ENCODE peak calls at places on chromosome 16, in seven cellular contexts. P, X, G, H, Q, T and N are unnamed samples.

GRCh38 chr16:68257906-68258800 is 6.2 kb upstream of the SLC7A6 start:
- DNase-seq in G (no peak), X (no peak), P (no peak), T (no peak), H (no peak), Q (no peak), N (no peak)

GRCh38 chr16:85621698-85622433 is 8.7 kb downstream of the GSE1 start:
- DNase-seq in X (no peak), Q (no peak), G (no peak), T (no peak), H (no peak), P (no peak), N (no peak)

GRCh38 chr16:88312732-88313131 is 70.0 kb upstream of the ZNF469 start:
- DNase-seq in P (no peak), H (no peak), T (no peak), Q (no peak), G (no peak), X (no peak), N (no peak)

GRCh38 chr16:88063201-88063773 is 112.1 kb downstream of the BANP start:
- DNase-seq in P (no peak), T (no peak), X (no peak), G (no peak), H (no peak), Q (no peak), N (peak)

GRCh38 chr16:72104905-72105304 is 11.3 kb downstream of the DHX38 start:
- DNase-seq in P (no peak), H (no peak), G (no peak), Q (no peak), X (no peak), T (no peak), N (no peak)

GRCh38 chr16:85840801-85841200 is 41.3 kb downstream of the COX4I1 start:
- DNase-seq in X (no peak), Q (no peak), G (no peak), T (no peak), P (no peak), H (no peak), N (no peak)

GRCh38 chr16:17273142-17273561 is 197.6 kb downstream of the XYLT1 start:
- DNase-seq in H (no peak), T (no peak), X (no peak), Q (no peak), P (no peak), G (no peak), N (no peak)

GRCh38 chr16:6605490-6605889 is 727.2 kb upstream of the RBFOX1 start:
- DNase-seq in H (no peak), P (no peak), G (no peak), Q (no peak), T (no peak), X (no peak), N (no peak)

GRCh38 chr16:73792199-73793108 is 504.2 kb upstream of the PSMD7 start:
- DNase-seq in H (no peak), P (no peak), X (no peak), Q (no peak), T (no peak), G (no peak), N (no peak)

GRCh38 chr16:28555593-28555992 is 1.9 kb downstream of the SGF29 start:
- DNase-seq in X (no peak), T (no peak), P (no peak), H (no peak), Q (no peak), G (no peak), N (no peak)

GRCh38 chr16:57341441-57342303 is 16.9 kb upstream of the CCL22 start:
- DNase-seq in H (peak), P (no peak), Q (no peak), G (peak), X (no peak), T (no peak), N (no peak)

GRCh38 chr16:80526418-80527061 is 14.3 kb upstream of the DYNLRB2 start:
- DNase-seq in X (peak), P (peak), G (peak), T (peak), Q (peak), H (peak), N (peak)

GRCh38 chr16:80447263-80447662 is 93.5 kb upstream of the DYNLRB2 start:
- DNase-seq in H (no peak), T (no peak), X (no peak), Q (no peak), G (no peak), P (no peak), N (no peak)

GRCh38 chr16:29839822-29840221 is 19.6 kb downstream of the MVP start:
- DNase-seq in H (no peak), P (no peak), T (no peak), G (no peak), X (no peak), Q (no peak), N (no peak)

GRCh38 chr16:80174416-80174815 is 366.4 kb upstream of the DYNLRB2 start:
- DNase-seq in Q (no peak), X (no peak), H (no peak), G (no peak), P (no peak), T (no peak), N (no peak)

GRCh38 chr16:57802635-57803412 is 533 bp upstream of the KIFC3 start:
- DNase-seq in T (peak), P (no peak), H (peak), G (no peak), X (no peak), Q (no peak), N (peak)